ENCODE peak calls at places on chromosomes 2 and 18, in eight cellular contexts. One of them, this sample, is unnamed.

GRCh38 chr18:27017901-27018500 is 152.5 kb upstream of the AQP4 start:
- DNase-seq in tibial nerve: no peak
- DNase-seq in uterus: no peak
- DNase-seq in cardiac muscle cell: peak; percentile 5
- DNase-seq in aorta: no peak
- DNase-seq in BE2C: no peak
- DNase-seq in CD8-positive, alpha-beta T cell: no peak
- DNase-seq in AG04449: no peak
- DNase-seq in this sample: no peak

GRCh38 chr2:53450885-53451284 is 316.7 kb upstream of the CHAC2 start:
- DNase-seq in uterus: no peak
- DNase-seq in aorta: no peak
- DNase-seq in BE2C: no peak
- DNase-seq in AG04449: no peak
- DNase-seq in cardiac muscle cell: no peak
- DNase-seq in tibial nerve: no peak
- DNase-seq in CD8-positive, alpha-beta T cell: no peak
- DNase-seq in this sample: no peak

GRCh38 chr2:224171226-224171625 is 132.1 kb upstream of the SERPINE2 start:
- DNase-seq in BE2C: no peak
- DNase-seq in tibial nerve: no peak
- DNase-seq in cardiac muscle cell: no peak
- DNase-seq in uterus: no peak
- DNase-seq in AG04449: no peak
- DNase-seq in aorta: no peak
- DNase-seq in CD8-positive, alpha-beta T cell: no peak
- DNase-seq in this sample: no peak

GRCh38 chr2:95382128-95382645 is 20.3 kb upstream of the FAHD2A start:
- DNase-seq in aorta: no peak
- DNase-seq in tibial nerve: no peak
- DNase-seq in cardiac muscle cell: no peak
- DNase-seq in uterus: no peak
- DNase-seq in CD8-positive, alpha-beta T cell: no peak
- DNase-seq in AG04449: no peak
- DNase-seq in BE2C: no peak
- DNase-seq in this sample: no peak

GRCh38 chr2:196170681-196171247 is 614 bp downstream of the STK17B start:
- DNase-seq in CD8-positive, alpha-beta T cell: no peak
- DNase-seq in AG04449: no peak
- DNase-seq in uterus: no peak
- DNase-seq in BE2C: no peak
- DNase-seq in cardiac muscle cell: peak; percentile 51
- DNase-seq in aorta: peak; percentile 62
- DNase-seq in tibial nerve: no peak
- DNase-seq in this sample: peak; percentile 29

GRCh38 chr2:96665083-96665569 is 22.6 kb downstream of the FER1L5 start:
- DNase-seq in CD8-positive, alpha-beta T cell: no peak
- DNase-seq in uterus: peak; percentile 71
- DNase-seq in AG04449: peak; percentile 98
- DNase-seq in BE2C: no peak
- DNase-seq in cardiac muscle cell: peak; percentile 99
- DNase-seq in aorta: peak; percentile 79
- DNase-seq in tibial nerve: no peak
- DNase-seq in this sample: peak; percentile 60

GRCh38 chr2:34401186-34401585 is 802.1 kb upstream of the FAM98A start:
- DNase-seq in aorta: no peak
- DNase-seq in cardiac muscle cell: no peak
- DNase-seq in uterus: no peak
- DNase-seq in AG04449: no peak
- DNase-seq in BE2C: no peak
- DNase-seq in CD8-positive, alpha-beta T cell: no peak
- DNase-seq in tibial nerve: no peak
- DNase-seq in this sample: no peak

GRCh38 chr18:24964213-24964612 is 387.8 kb downstream of the ZNF521 start:
- DNase-seq in AG04449: no peak
- DNase-seq in BE2C: no peak
- DNase-seq in uterus: no peak
- DNase-seq in aorta: no peak
- DNase-seq in CD8-positive, alpha-beta T cell: no peak
- DNase-seq in tibial nerve: no peak
- DNase-seq in cardiac muscle cell: no peak
- DNase-seq in this sample: no peak

GRCh38 chr2:136131484-136131960 is 13.6 kb upstream of the CXCR4 start:
- DNase-seq in CD8-positive, alpha-beta T cell: peak; percentile 34
- DNase-seq in BE2C: no peak
- DNase-seq in tibial nerve: no peak
- DNase-seq in cardiac muscle cell: no peak
- DNase-seq in aorta: no peak
- DNase-seq in AG04449: no peak
- DNase-seq in uterus: no peak
- DNase-seq in this sample: no peak

GRCh38 chr2:46297546-46298271 is 502 bp downstream of the EPAS1 start:
- DNase-seq in uterus: peak; percentile 73
- DNase-seq in aorta: peak; percentile 83
- DNase-seq in CD8-positive, alpha-beta T cell: peak; percentile 54
- DNase-seq in tibial nerve: no peak
- DNase-seq in AG04449: no peak
- DNase-seq in cardiac muscle cell: no peak
- DNase-seq in BE2C: peak; percentile 32
- DNase-seq in this sample: peak; percentile 90

GRCh38 chr2:214233164-214233563 is 177.7 kb upstream of the VWC2L start:
- DNase-seq in BE2C: no peak
- DNase-seq in uterus: no peak
- DNase-seq in tibial nerve: no peak
- DNase-seq in cardiac muscle cell: no peak
- DNase-seq in AG04449: no peak
- DNase-seq in aorta: no peak
- DNase-seq in CD8-positive, alpha-beta T cell: no peak
- DNase-seq in this sample: no peak

GRCh38 chr2:43605079-43605655 is 9.3 kb upstream of the THADA start:
- DNase-seq in AG04449: no peak
- DNase-seq in aorta: no peak
- DNase-seq in BE2C: peak; percentile 56
- DNase-seq in tibial nerve: no peak
- DNase-seq in cardiac muscle cell: peak; percentile 73
- DNase-seq in uterus: no peak
- DNase-seq in CD8-positive, alpha-beta T cell: no peak
- DNase-seq in this sample: no peak

GRCh38 chr2:221596192-221596591 is 24.1 kb upstream of the EPHA4 start:
- DNase-seq in cardiac muscle cell: peak; percentile 17
- DNase-seq in AG04449: no peak
- DNase-seq in BE2C: no peak
- DNase-seq in aorta: no peak
- DNase-seq in tibial nerve: no peak
- DNase-seq in uterus: no peak
- DNase-seq in CD8-positive, alpha-beta T cell: no peak
- DNase-seq in this sample: no peak

GRCh38 chr18:70411886-70412443 is 123.1 kb downstream of the SOCS6 start:
- DNase-seq in tibial nerve: no peak
- DNase-seq in aorta: no peak
- DNase-seq in AG04449: no peak
- DNase-seq in cardiac muscle cell: peak; percentile 45
- DNase-seq in CD8-positive, alpha-beta T cell: no peak
- DNase-seq in BE2C: no peak
- DNase-seq in uterus: no peak
- DNase-seq in this sample: no peak

GRCh38 chr2:127382836-127383235 is 4.9 kb downstream of the MAP3K2 start:
- DNase-seq in BE2C: no peak
- DNase-seq in CD8-positive, alpha-beta T cell: no peak
- DNase-seq in uterus: no peak
- DNase-seq in tibial nerve: no peak
- DNase-seq in AG04449: no peak
- DNase-seq in aorta: no peak
- DNase-seq in cardiac muscle cell: no peak
- DNase-seq in this sample: no peak

GRCh38 chr2:75565523-75566449 is 5.0 kb upstream of the EVA1A start:
- DNase-seq in cardiac muscle cell: no peak
- DNase-seq in AG04449: no peak
- DNase-seq in BE2C: no peak
- DNase-seq in CD8-positive, alpha-beta T cell: no peak
- DNase-seq in aorta: no peak
- DNase-seq in uterus: no peak
- DNase-seq in tibial nerve: no peak
- DNase-seq in this sample: no peak

GRCh38 chr18:59871711-59872362 is 28.0 kb upstream of the PMAIP1 start:
- DNase-seq in uterus: no peak
- DNase-seq in BE2C: no peak
- DNase-seq in aorta: no peak
- DNase-seq in cardiac muscle cell: no peak
- DNase-seq in tibial nerve: no peak
- DNase-seq in AG04449: no peak
- DNase-seq in CD8-positive, alpha-beta T cell: no peak
- DNase-seq in this sample: no peak

GRCh38 chr2:215794829-215795546 is 218.4 kb downstream of the MREG start:
- DNase-seq in uterus: no peak
- DNase-seq in cardiac muscle cell: peak; percentile 69
- DNase-seq in AG04449: no peak
- DNase-seq in aorta: no peak
- DNase-seq in tibial nerve: no peak
- DNase-seq in BE2C: no peak
- DNase-seq in CD8-positive, alpha-beta T cell: no peak
- DNase-seq in this sample: no peak

GRCh38 chr2:65030481-65030880 is 25.7 kb upstream of the CEP68 start:
- DNase-seq in cardiac muscle cell: no peak
- DNase-seq in CD8-positive, alpha-beta T cell: no peak
- DNase-seq in BE2C: no peak
- DNase-seq in tibial nerve: no peak
- DNase-seq in AG04449: no peak
- DNase-seq in uterus: no peak
- DNase-seq in aorta: no peak
- DNase-seq in this sample: no peak
- H3K4me3 ChIP-seq in cardiac muscle cell: no peak overlapping the region
- H3K4me3 ChIP-seq in CD8-positive, alpha-beta T cell: no peak overlapping the region
- H3K4me3 ChIP-seq in BE2C: no peak overlapping the region
- H3K4me3 ChIP-seq in tibial nerve: no peak overlapping the region
- H3K4me3 ChIP-seq in AG04449: no peak overlapping the region
- H3K4me3 ChIP-seq in uterus: no peak overlapping the region
- H3K4me3 ChIP-seq in aorta: no peak overlapping the region
- H3K4me3 ChIP-seq in this sample: no peak overlapping the region

GRCh38 chr2:219522111-219523030 is 8.1 kb downstream of the ASIC4 start:
- DNase-seq in CD8-positive, alpha-beta T cell: no peak
- DNase-seq in uterus: peak; percentile 89
- DNase-seq in tibial nerve: no peak
- DNase-seq in aorta: no peak
- DNase-seq in AG04449: peak; percentile 40
- DNase-seq in BE2C: peak; percentile 77
- DNase-seq in cardiac muscle cell: peak; percentile 61
- DNase-seq in this sample: no peak
- H3K4me3 ChIP-seq in CD8-positive, alpha-beta T cell: no peak overlapping the region
- H3K4me3 ChIP-seq in uterus: peak overlapping the region; percentile 14
- H3K4me3 ChIP-seq in tibial nerve: peak overlapping the region; percentile 11
- H3K4me3 ChIP-seq in aorta: no peak overlapping the region
- H3K4me3 ChIP-seq in AG04449: peak overlapping the region; percentile 25
- H3K4me3 ChIP-seq in BE2C: peak overlapping the region; percentile 35
- H3K4me3 ChIP-seq in cardiac muscle cell: peak overlapping the region; percentile 11
- H3K4me3 ChIP-seq in this sample: no peak overlapping the region

GRCh38 chr2:176085861-176086771 is 2.4 kb upstream of the EVX2 start:
- DNase-seq in CD8-positive, alpha-beta T cell: no peak
- DNase-seq in tibial nerve: no peak
- DNase-seq in AG04449: no peak
- DNase-seq in BE2C: peak; percentile 62
- DNase-seq in aorta: no peak
- DNase-seq in cardiac muscle cell: peak; percentile 34
- DNase-seq in uterus: no peak
- DNase-seq in this sample: no peak

GRCh38 chr2:176088048-176088936 is 4.2 kb upstream of the HOXD13 start:
- DNase-seq in tibial nerve: no peak
- DNase-seq in cardiac muscle cell: peak; percentile 48
- DNase-seq in aorta: no peak
- DNase-seq in BE2C: peak; percentile 57
- DNase-seq in AG04449: no peak
- DNase-seq in uterus: no peak
- DNase-seq in CD8-positive, alpha-beta T cell: no peak
- DNase-seq in this sample: no peak

GRCh38 chr2:176085120-176085788 is 1.5 kb upstream of the EVX2 start:
- DNase-seq in CD8-positive, alpha-beta T cell: no peak
- DNase-seq in BE2C: no peak
- DNase-seq in tibial nerve: no peak
- DNase-seq in uterus: no peak
- DNase-seq in cardiac muscle cell: no peak
- DNase-seq in AG04449: no peak
- DNase-seq in aorta: no peak
- DNase-seq in this sample: no peak

GRCh38 chr2:176088937-176089842 is 3.3 kb upstream of the HOXD13 start:
- DNase-seq in CD8-positive, alpha-beta T cell: no peak
- DNase-seq in AG04449: no peak
- DNase-seq in uterus: no peak
- DNase-seq in BE2C: no peak
- DNase-seq in tibial nerve: no peak
- DNase-seq in cardiac muscle cell: no peak
- DNase-seq in aorta: no peak
- DNase-seq in this sample: no peak

DNA sequence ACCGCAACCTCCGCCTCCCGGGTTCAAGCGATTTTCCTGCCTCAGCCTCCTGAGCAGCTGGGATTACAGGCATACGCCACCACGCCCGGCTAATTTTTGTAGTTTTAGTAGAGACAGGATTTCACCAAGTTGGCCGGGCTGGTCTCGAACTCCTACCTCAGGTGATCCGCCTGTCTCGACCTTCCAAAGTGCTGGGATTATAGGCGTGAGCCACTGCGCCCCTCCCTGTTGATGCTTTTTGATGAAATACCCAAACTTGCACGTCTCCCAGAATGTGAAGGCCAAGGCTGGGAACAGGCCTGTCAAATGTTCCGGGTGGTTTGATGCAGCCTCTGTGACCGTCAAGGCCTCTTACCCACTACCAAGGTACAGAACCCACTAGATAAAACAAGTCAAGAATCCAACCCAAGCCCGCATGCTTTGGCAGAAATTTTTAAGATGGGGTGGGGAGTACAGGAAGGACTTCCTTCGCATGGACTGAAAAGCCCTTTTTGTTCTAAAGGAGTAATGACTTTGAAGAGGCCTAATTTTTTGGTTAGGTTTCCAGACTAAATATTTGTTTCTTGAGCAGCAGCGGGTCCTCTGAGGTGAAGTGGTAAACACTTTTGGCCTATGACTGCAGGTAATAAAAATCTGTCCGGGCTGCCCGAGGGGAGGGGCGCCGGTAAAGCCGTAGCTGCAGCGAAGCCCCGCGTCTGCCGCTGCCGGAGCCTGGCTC is 3.7 kb upstream of the EVX2 start:
- DNase-seq in aorta: no peak
- DNase-seq in cardiac muscle cell: no peak
- DNase-seq in CD8-positive, alpha-beta T cell: no peak
- DNase-seq in tibial nerve: no peak
- DNase-seq in BE2C: no peak
- DNase-seq in AG04449: no peak
- DNase-seq in uterus: no peak
- DNase-seq in this sample: no peak
- H3K4me3 ChIP-seq in aorta: no peak overlapping the region
- H3K4me3 ChIP-seq in cardiac muscle cell: peak overlapping the region; percentile 32
- H3K4me3 ChIP-seq in CD8-positive, alpha-beta T cell: no peak overlapping the region
- H3K4me3 ChIP-seq in tibial nerve: no peak overlapping the region
- H3K4me3 ChIP-seq in BE2C: peak overlapping the region; percentile 52
- H3K4me3 ChIP-seq in AG04449: no peak overlapping the region
- H3K4me3 ChIP-seq in uterus: no peak overlapping the region
- H3K4me3 ChIP-seq in this sample: no peak overlapping the region

GRCh38 chr2:225894240-225894980 is 494.9 kb downstream of the NYAP2 start:
- DNase-seq in cardiac muscle cell: peak; percentile 56
- DNase-seq in aorta: no peak
- DNase-seq in uterus: no peak
- DNase-seq in AG04449: peak; percentile 17
- DNase-seq in tibial nerve: no peak
- DNase-seq in CD8-positive, alpha-beta T cell: no peak
- DNase-seq in BE2C: no peak
- DNase-seq in this sample: no peak
- H3K4me3 ChIP-seq in cardiac muscle cell: no peak overlapping the region
- H3K4me3 ChIP-seq in aorta: no peak overlapping the region
- H3K4me3 ChIP-seq in uterus: no peak overlapping the region
- H3K4me3 ChIP-seq in AG04449: no peak overlapping the region
- H3K4me3 ChIP-seq in tibial nerve: no peak overlapping the region
- H3K4me3 ChIP-seq in CD8-positive, alpha-beta T cell: no peak overlapping the region
- H3K4me3 ChIP-seq in BE2C: no peak overlapping the region
- H3K4me3 ChIP-seq in this sample: no peak overlapping the region